ENCODE peak calls at places on chromosomes 13 and 19, in six cellular contexts. One of them, this sample, is unnamed.

GRCh38 chr13:96967248-96967745 is 27.0 kb downstream of the OXGR1 start:
- DNase-seq in adrenal gland: no peak
- DNase-seq in stomach: no peak
- DNase-seq in fibroblast of the aortic adventitia: peak
- DNase-seq in AG04450: no peak
- DNase-seq in foreskin fibroblast: no peak
- DNase-seq in this sample: peak

GRCh38 chr13:109439813-109440212 is 346.6 kb downstream of the IRS2 start:
- DNase-seq in adrenal gland: no peak
- DNase-seq in stomach: no peak
- DNase-seq in fibroblast of the aortic adventitia: no peak
- DNase-seq in AG04450: no peak
- DNase-seq in foreskin fibroblast: no peak
- DNase-seq in this sample: no peak

GRCh38 chr19:30780456-30780855 is 408.3 kb downstream of the ZNF536 start:
- DNase-seq in adrenal gland: no peak
- DNase-seq in stomach: no peak
- DNase-seq in fibroblast of the aortic adventitia: no peak
- DNase-seq in AG04450: no peak
- DNase-seq in foreskin fibroblast: no peak
- DNase-seq in this sample: no peak

GRCh38 chr19:41403181-41403970 is 5.8 kb downstream of the BCKDHA start:
- DNase-seq in adrenal gland: no peak
- DNase-seq in stomach: no peak
- DNase-seq in fibroblast of the aortic adventitia: no peak
- DNase-seq in AG04450: no peak
- DNase-seq in foreskin fibroblast: no peak
- DNase-seq in this sample: no peak

GRCh38 chr19:20925481-20925880 is 2.4 kb downstream of the ZNF85 start:
- DNase-seq in adrenal gland: no peak
- DNase-seq in stomach: no peak
- DNase-seq in fibroblast of the aortic adventitia: no peak
- DNase-seq in AG04450: no peak
- DNase-seq in foreskin fibroblast: no peak
- DNase-seq in this sample: no peak

GRCh38 chr13:43544011-43544410 is 242.8 kb downstream of the ENOX1 start:
- DNase-seq in adrenal gland: peak
- DNase-seq in stomach: no peak
- DNase-seq in fibroblast of the aortic adventitia: peak
- DNase-seq in AG04450: no peak
- DNase-seq in foreskin fibroblast: no peak
- DNase-seq in this sample: no peak

GRCh38 chr19:7894612-7895309 is 6.5 kb downstream of the LRRC8E start:
- DNase-seq in adrenal gland: peak
- DNase-seq in stomach: peak
- DNase-seq in fibroblast of the aortic adventitia: no peak
- DNase-seq in AG04450: no peak
- DNase-seq in foreskin fibroblast: no peak
- DNase-seq in this sample: no peak

GRCh38 chr13:57409121-57409520 is 222.4 kb upstream of the PCDH17 start:
- DNase-seq in adrenal gland: no peak
- DNase-seq in stomach: no peak
- DNase-seq in fibroblast of the aortic adventitia: no peak
- DNase-seq in AG04450: no peak
- DNase-seq in foreskin fibroblast: no peak
- DNase-seq in this sample: no peak

GRCh38 chr13:48504606-48505369 is 28.1 kb downstream of the RCBTB2 start:
- DNase-seq in adrenal gland: no peak
- DNase-seq in stomach: no peak
- DNase-seq in fibroblast of the aortic adventitia: no peak
- DNase-seq in AG04450: no peak
- DNase-seq in foreskin fibroblast: no peak
- DNase-seq in this sample: no peak
- H3K4me3 ChIP-seq in adrenal gland: no peak
- H3K4me3 ChIP-seq in stomach: no peak
- H3K4me3 ChIP-seq in fibroblast of the aortic adventitia: no peak
- H3K4me3 ChIP-seq in AG04450: no peak
- H3K4me3 ChIP-seq in foreskin fibroblast: no peak
- H3K4me3 ChIP-seq in this sample: no peak

DNA sequence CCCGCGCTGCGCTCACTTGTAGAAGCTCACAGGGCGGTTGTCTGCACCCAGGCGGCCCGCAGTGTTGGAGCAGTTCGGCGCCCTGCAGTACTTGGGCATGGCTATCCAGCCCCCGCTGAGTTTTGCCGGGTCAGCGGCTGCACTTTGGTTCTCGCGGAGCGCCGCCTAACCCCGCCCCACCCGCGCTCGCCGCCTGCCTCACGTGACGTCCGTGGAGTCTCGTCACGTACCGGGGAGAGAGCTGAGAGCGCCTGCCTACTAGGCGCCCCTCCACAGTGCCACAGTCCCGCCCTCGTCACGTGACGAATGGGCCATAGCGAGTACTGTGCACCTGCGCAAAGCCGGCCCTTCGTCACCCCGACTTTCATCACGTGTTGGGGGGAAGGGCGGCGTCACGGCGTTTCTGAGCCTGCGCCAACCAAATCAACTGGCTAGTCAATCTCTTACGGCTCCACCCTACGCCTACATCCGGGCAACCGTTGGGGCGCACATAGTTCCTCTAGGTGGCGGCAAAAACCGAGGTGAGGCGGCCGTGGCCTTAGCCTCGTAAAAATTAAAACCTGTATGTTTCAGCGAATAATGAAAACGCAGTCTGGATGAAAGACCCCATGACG is at the start of gene THAP8:
- DNase-seq in adrenal gland: peak
- DNase-seq in stomach: peak
- DNase-seq in fibroblast of the aortic adventitia: peak
- DNase-seq in AG04450: peak
- DNase-seq in foreskin fibroblast: peak
- DNase-seq in this sample: peak
- TF ChIP-seq CTCF in adrenal gland: peak
- TF ChIP-seq CTCF in stomach: no peak
- TF ChIP-seq CTCF in fibroblast of the aortic adventitia: peak
- TF ChIP-seq CTCF in AG04450: peak
- TF ChIP-seq CTCF in foreskin fibroblast: peak
- TF ChIP-seq CTCF in this sample: peak

GRCh38 chr13:75581874-75582640 is 32.5 kb downstream of the UCHL3 start:
- DNase-seq in adrenal gland: peak
- DNase-seq in stomach: no peak
- DNase-seq in fibroblast of the aortic adventitia: no peak
- DNase-seq in AG04450: no peak
- DNase-seq in foreskin fibroblast: peak
- DNase-seq in this sample: no peak

GRCh38 chr13:75583101-75583500 is 33.5 kb downstream of the UCHL3 start:
- DNase-seq in adrenal gland: no peak
- DNase-seq in stomach: no peak
- DNase-seq in fibroblast of the aortic adventitia: no peak
- DNase-seq in AG04450: no peak
- DNase-seq in foreskin fibroblast: peak
- DNase-seq in this sample: no peak

GRCh38 chr13:75585153-75585552 is 35.6 kb downstream of the UCHL3 start:
- DNase-seq in adrenal gland: no peak
- DNase-seq in stomach: no peak
- DNase-seq in fibroblast of the aortic adventitia: no peak
- DNase-seq in AG04450: no peak
- DNase-seq in foreskin fibroblast: no peak
- DNase-seq in this sample: no peak

GRCh38 chr13:75579529-75579928 is 29.9 kb downstream of the UCHL3 start:
- DNase-seq in adrenal gland: no peak
- DNase-seq in stomach: no peak
- DNase-seq in fibroblast of the aortic adventitia: no peak
- DNase-seq in AG04450: no peak
- DNase-seq in foreskin fibroblast: no peak
- DNase-seq in this sample: no peak
- H3K4me3 ChIP-seq in adrenal gland: no peak
- H3K4me3 ChIP-seq in stomach: no peak
- H3K4me3 ChIP-seq in fibroblast of the aortic adventitia: no peak
- H3K4me3 ChIP-seq in AG04450: no peak
- H3K4me3 ChIP-seq in foreskin fibroblast: no peak
- H3K4me3 ChIP-seq in this sample: no peak

DNA sequence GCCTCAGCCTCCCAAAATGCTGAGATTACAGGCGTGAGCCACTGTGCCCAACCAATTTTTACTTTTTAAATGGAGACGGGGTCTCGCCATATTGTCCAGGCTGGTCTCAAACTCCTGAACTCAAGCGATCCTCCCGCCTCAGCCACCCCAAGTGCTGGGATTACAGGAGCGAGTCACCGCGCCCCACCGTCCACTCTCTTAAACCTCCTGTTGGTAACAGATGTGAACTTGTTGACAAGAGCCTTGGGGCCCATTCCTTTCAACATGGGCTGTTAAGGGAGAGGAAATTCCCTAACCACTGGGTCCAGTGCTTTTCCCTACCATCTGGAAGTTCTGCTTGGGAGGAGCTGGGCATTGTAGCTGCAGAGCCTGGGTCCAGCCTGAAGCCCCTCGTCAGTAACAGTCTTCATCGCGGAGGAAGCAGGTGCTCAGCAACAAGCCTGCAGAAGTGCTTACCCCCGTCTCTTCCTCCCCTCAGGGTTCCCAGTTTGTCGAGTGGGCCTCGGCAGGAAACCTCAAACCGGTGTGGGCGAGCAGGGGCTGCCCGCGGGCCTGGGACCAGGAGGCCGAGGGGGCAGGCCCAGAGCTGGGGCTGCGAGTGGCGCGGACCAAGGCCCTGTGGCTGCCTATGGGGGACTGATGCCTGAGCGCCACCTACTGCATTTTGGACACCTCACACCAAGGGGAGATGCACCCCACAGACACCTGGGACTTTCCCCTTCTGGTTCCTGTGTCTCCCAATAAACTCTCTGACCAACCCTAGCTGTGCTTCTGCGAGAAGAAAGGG is 4.0 kb upstream of the FLT3LG start:
- DNase-seq in adrenal gland: no peak
- DNase-seq in stomach: peak
- DNase-seq in fibroblast of the aortic adventitia: no peak
- DNase-seq in AG04450: no peak
- DNase-seq in foreskin fibroblast: no peak
- DNase-seq in this sample: no peak
- TF ChIP-seq CTCF in adrenal gland: no peak
- TF ChIP-seq CTCF in stomach: no peak
- TF ChIP-seq CTCF in fibroblast of the aortic adventitia: no peak
- TF ChIP-seq CTCF in AG04450: peak
- TF ChIP-seq CTCF in foreskin fibroblast: no peak
- TF ChIP-seq CTCF in this sample: no peak

DNA sequence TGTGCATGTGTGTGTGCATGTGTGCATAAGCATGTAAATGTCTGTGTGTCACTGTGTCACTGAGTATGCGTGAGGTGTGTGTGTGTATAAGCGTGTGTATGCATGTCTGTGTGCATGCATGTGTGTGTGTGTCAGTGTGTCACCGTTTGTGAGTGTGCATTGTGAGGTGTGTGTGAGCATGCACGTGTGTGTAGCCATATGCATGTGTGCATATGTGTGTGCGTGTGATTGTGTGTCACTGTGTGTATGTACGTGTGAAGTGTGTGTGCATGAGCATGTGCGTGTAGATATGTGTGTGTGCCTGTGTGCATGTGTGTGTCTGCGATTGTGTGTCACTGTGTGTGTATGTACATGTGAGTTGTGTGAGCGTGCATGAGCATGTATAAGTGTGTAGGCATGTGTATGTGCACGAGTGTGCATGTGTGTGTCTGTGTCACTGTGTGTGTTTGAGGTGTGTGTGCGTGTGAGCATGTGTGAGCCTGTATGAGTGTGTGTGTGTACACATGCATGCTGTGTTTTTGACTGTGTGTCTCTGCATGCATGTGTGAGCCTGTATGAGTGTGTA is 144.5 kb downstream of the NALCN start:
- DNase-seq in adrenal gland: no peak
- DNase-seq in stomach: no peak
- DNase-seq in fibroblast of the aortic adventitia: no peak
- DNase-seq in AG04450: no peak
- DNase-seq in foreskin fibroblast: no peak
- DNase-seq in this sample: no peak
- H3K4me3 ChIP-seq in adrenal gland: no peak
- H3K4me3 ChIP-seq in stomach: no peak
- H3K4me3 ChIP-seq in fibroblast of the aortic adventitia: no peak
- H3K4me3 ChIP-seq in AG04450: no peak
- H3K4me3 ChIP-seq in foreskin fibroblast: no peak
- H3K4me3 ChIP-seq in this sample: no peak

DNA sequence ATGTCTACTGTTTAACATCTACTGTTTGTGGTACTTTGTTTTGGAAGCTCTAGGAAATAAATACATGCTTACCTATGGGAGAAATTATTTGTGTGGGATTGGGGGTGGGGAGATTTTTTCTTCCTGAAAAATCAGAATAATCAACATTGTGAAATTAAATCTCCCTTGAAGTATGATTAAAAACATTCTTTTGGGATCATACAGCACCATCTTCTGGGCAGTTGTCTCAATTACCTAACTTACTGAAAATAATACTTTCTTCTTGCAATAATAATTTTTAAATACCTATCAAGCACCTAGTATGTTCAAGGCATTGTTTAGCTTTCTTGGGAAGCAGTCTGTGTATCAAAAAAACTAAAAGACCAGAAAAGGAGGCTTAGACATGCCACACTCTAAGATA is 576.5 kb upstream of the ARGLU1 start:
- DNase-seq in adrenal gland: no peak
- DNase-seq in stomach: no peak
- DNase-seq in fibroblast of the aortic adventitia: no peak
- DNase-seq in AG04450: no peak
- DNase-seq in foreskin fibroblast: no peak
- DNase-seq in this sample: peak
- TF ChIP-seq CTCF in adrenal gland: no peak
- TF ChIP-seq CTCF in stomach: no peak
- TF ChIP-seq CTCF in fibroblast of the aortic adventitia: no peak
- TF ChIP-seq CTCF in AG04450: peak
- TF ChIP-seq CTCF in foreskin fibroblast: peak
- TF ChIP-seq CTCF in this sample: peak

DNA sequence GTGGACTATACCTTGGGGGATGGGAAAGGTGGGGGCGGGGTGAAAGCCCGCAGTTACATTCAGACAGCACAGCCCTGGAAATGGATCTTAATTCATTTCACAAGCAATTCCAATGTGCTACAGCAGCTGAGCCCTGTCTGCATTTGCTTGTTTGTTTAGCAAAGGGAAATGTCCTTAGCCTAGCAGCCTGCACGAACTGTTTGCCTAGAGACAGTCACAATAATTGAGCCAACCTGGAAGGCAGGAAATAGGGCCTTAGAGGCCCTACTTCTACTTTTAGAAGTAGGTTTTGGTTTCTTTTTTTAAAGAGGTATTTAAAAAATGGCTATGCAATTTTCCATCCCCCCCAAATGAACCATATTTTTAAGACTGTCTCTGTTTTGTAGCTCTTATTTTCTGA is 177.2 kb upstream of the KL start:
- DNase-seq in adrenal gland: no peak
- DNase-seq in stomach: peak
- DNase-seq in fibroblast of the aortic adventitia: no peak
- DNase-seq in AG04450: no peak
- DNase-seq in foreskin fibroblast: no peak
- DNase-seq in this sample: peak
- H3K4me3 ChIP-seq in adrenal gland: no peak
- H3K4me3 ChIP-seq in stomach: no peak
- H3K4me3 ChIP-seq in fibroblast of the aortic adventitia: no peak
- H3K4me3 ChIP-seq in AG04450: no peak
- H3K4me3 ChIP-seq in foreskin fibroblast: no peak
- H3K4me3 ChIP-seq in this sample: no peak

DNA sequence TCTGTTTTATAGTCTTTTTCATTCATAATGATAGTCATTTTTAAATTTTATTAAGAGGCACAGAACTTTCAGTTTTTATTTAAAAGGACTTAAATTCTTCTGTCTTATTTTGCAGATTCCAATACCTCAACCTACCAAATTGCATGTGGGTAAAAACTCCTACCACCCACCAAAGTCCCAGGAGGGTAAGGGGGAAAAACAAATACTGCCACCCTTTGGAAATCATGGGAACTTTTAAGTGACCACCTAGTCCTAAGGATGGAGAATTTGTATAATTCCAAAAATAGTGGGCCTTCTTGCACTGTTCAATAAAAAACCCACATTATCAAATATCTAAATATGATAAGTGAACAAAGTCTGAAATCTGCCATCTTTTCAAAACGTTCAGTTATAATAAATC is 9.7 kb downstream of the SUPT20H start:
- DNase-seq in adrenal gland: no peak
- DNase-seq in stomach: no peak
- DNase-seq in fibroblast of the aortic adventitia: no peak
- DNase-seq in AG04450: no peak
- DNase-seq in foreskin fibroblast: no peak
- DNase-seq in this sample: no peak
- TF ChIP-seq CTCF in adrenal gland: no peak
- TF ChIP-seq CTCF in stomach: no peak
- TF ChIP-seq CTCF in fibroblast of the aortic adventitia: no peak
- TF ChIP-seq CTCF in AG04450: peak
- TF ChIP-seq CTCF in foreskin fibroblast: no peak
- TF ChIP-seq CTCF in this sample: no peak